ENCODE peak calls at places on chromosomes 2 and 18, in four cellular contexts. D is GM23248, O is kidney epithelial cell, G is NCI-H1694. C is an unnamed sample.

GRCh38 chr18:70331456-70332097 is 42.7 kb downstream of the SOCS6 start:
- DNase-seq in D (no peak), O (no peak), G (no peak), C (no peak)

GRCh38 chr18:75654928-75655745 is 227.6 kb upstream of the SMIM21 start:
- DNase-seq in D (peak; percentile 4), O (no peak), G (no peak), C (peak; percentile 6)

GRCh38 chr2:82795446-82795845 is 1663.6 kb downstream of the SUCLG1 start:
- DNase-seq in D (peak; percentile 24), O (peak; percentile 32), G (no peak), C (peak; percentile 19)

GRCh38 chr18:62318613-62319012 is 6.5 kb upstream of the TNFRSF11A start:
- DNase-seq in D (no peak), O (no peak), G (no peak), C (no peak)

GRCh38 chr2:149125031-149125725 is 86.7 kb downstream of the LYPD6B start:
- DNase-seq in D (no peak), O (no peak), G (no peak), C (no peak)

GRCh38 chr2:116749994-116750393 is 1064.5 kb upstream of the DDX18 start:
- DNase-seq in D (no peak), O (no peak), G (no peak), C (no peak)

GRCh38 chr2:74512744-74513604 is 1.3 kb upstream of the TLX2 start:
- DNase-seq in D (no peak), O (no peak), G (no peak), C (no peak)

GRCh38 chr18:21672868-21673267 is 31.7 kb downstream of the ABHD3 start:
- DNase-seq in D (peak; percentile 32), O (peak; percentile 82), G (peak; percentile 12), C (peak; percentile 45)

GRCh38 chr2:118240276-118240675 is 152.0 kb downstream of the INSIG2 start:
- DNase-seq in D (peak; percentile 43), O (no peak), G (no peak), C (no peak)

GRCh38 chr2:65331361-65331760 is 101.0 kb downstream of the SPRED2 start:
- DNase-seq in D (no peak), O (no peak), G (no peak), C (no peak)

GRCh38 chr2:213316001-213316735 is 31.9 kb downstream of the SPAG16 start:
- DNase-seq in D (peak; percentile 55), O (no peak), G (no peak), C (peak; percentile 2)

GRCh38 chr2:37873229-37873628 is 51.9 kb upstream of the RMDN2 start:
- DNase-seq in D (no peak), O (no peak), G (no peak), C (no peak)

GRCh38 chr2:160906878-160907277 is 253.3 kb upstream of the TANK start:
- DNase-seq in D (no peak), O (peak; percentile 52), G (no peak), C (no peak)

GRCh38 chr2:234821946-234822470 is 129.8 kb upstream of the SH3BP4 start:
- DNase-seq in D (peak; percentile 32), O (no peak), G (no peak), C (no peak)

GRCh38 chr2:223197046-223197445 is 145.1 kb downstream of the KCNE4 start:
- DNase-seq in D (no peak), O (no peak), G (no peak), C (no peak)

GRCh38 chr2:9264301-9264700 is 57.7 kb downstream of the ASAP2 start:
- DNase-seq in D (peak; percentile 92), O (no peak), G (no peak), C (peak; percentile 66)

GRCh38 chr2:23606196-23606595 is 221.2 kb downstream of the KLHL29 start:
- DNase-seq in D (no peak), O (no peak), G (no peak), C (no peak)

GRCh38 chr2:46170011-46170410 is 127.2 kb upstream of the EPAS1 start:
- DNase-seq in D (no peak), O (no peak), G (no peak), C (no peak)

GRCh38 chr2:112646102-112646719 is 472 bp downstream of the SLC20A1 start:
- DNase-seq in D (peak; percentile 64), O (no peak), G (peak; percentile 48), C (peak; percentile 28)

GRCh38 chr2:229344151-229344551 is 73.1 kb upstream of the PID1 start:
- DNase-seq in D (peak; percentile 87), O (no peak), G (no peak), C (peak; percentile 80)

GRCh38 chr2:162731917-162732804 is 106.4 kb downstream of the KCNH7 start:
- DNase-seq in D (no peak), O (no peak), G (no peak), C (no peak)

GRCh38 chr2:175309799-175310198 is 128.3 kb upstream of the ATP5MC3 start:
- DNase-seq in D (peak; percentile 51), O (no peak), G (peak; percentile 38), C (peak; percentile 27)

C was measured in AG08395.